ENCODE peak calls at places on chromosomes 1 and 21, in seven cellular contexts. N, Z, W, D, O, K and X are unnamed samples.
A peak's percentile ranks its signal among the peaks of the same experiment; 100 is the strongest.

GRCh38 chr1:225908773-225909172 is 15.3 kb downstream of the PYCR2 start:
- DNase-seq in N (no peak), Z (no peak), W (no peak), D (no peak), O (no peak), K (no peak), X (peak; percentile 78)

GRCh38 chr1:212271234-212271633 is 14.0 kb upstream of the PPP2R5A start:
- DNase-seq in N (no peak), Z (no peak), W (no peak), D (no peak), O (no peak), K (no peak), X (no peak)

GRCh38 chr1:11320153-11320936 is 47.3 kb downstream of the UBIAD1 start:
- DNase-seq in N (no peak), Z (no peak), W (no peak), D (peak; percentile 86), O (peak; percentile 31), K (peak; percentile 41), X (peak; percentile 74)

GRCh38 chr1:217402301-217402700 is 228.6 kb downstream of the GPATCH2 start:
- DNase-seq in N (peak; percentile 11), Z (no peak), W (peak; percentile 12), D (no peak), O (no peak), K (no peak), X (no peak)

GRCh38 chr1:204494281-204495077 is at the start of gene PIK3C2B:
- DNase-seq in N (peak; percentile 89), Z (peak; percentile 86), W (peak; percentile 73), D (peak; percentile 82), O (peak; percentile 83), K (peak; percentile 69), X (peak; percentile 94)

GRCh38 chr1:26520339-26520738 is 9.2 kb upstream of the RPS6KA1 start:
- DNase-seq in N (no peak), Z (no peak), W (no peak), D (no peak), O (no peak), K (no peak), X (no peak)

GRCh38 chr1:192983349-192983980 is 75.7 kb downstream of the UCHL5 start:
- DNase-seq in N (no peak), Z (no peak), W (peak; percentile 6), D (no peak), O (no peak), K (no peak), X (peak; percentile 36)

GRCh38 chr1:109640285-109640865 is 15.5 kb upstream of the GSTM4 start:
- DNase-seq in N (peak; percentile 65), Z (peak; percentile 76), W (peak; percentile 55), D (peak; percentile 88), O (peak; percentile 89), K (no peak), X (peak; percentile 73)

GRCh38 chr1:207063014-207063413 is 9.9 kb downstream of the PFKFB2 start:
- DNase-seq in N (no peak), Z (no peak), W (no peak), D (no peak), O (no peak), K (no peak), X (no peak)

GRCh38 chr1:84712288-84712874 is 22.1 kb upstream of the SSX2IP start:
- DNase-seq in N (peak; percentile 26), Z (no peak), W (peak; percentile 94), D (no peak), O (no peak), K (no peak), X (no peak)

GRCh38 chr1:15094719-15095491 is 58.6 kb upstream of the TMEM51 start:
- DNase-seq in N (no peak), Z (no peak), W (no peak), D (no peak), O (no peak), K (no peak), X (no peak)

GRCh38 chr1:55000110-55000815 is 1.5 kb downstream of the BSND start:
- DNase-seq in N (no peak), Z (no peak), W (no peak), D (no peak), O (no peak), K (no peak), X (no peak)

GRCh38 chr1:225880636-225881035 is 1.5 kb downstream of the TMEM63A start:
- DNase-seq in N (no peak), Z (no peak), W (no peak), D (no peak), O (no peak), K (no peak), X (no peak)

GRCh38 chr1:229272164-229273158 is 1.6 kb downstream of the RAB4A start:
- DNase-seq in N (no peak), Z (no peak), W (no peak), D (no peak), O (no peak), K (no peak), X (no peak)

GRCh38 chr1:229273507-229274232 is 2.8 kb downstream of the RAB4A start:
- DNase-seq in N (no peak), Z (no peak), W (no peak), D (no peak), O (no peak), K (no peak), X (no peak)

GRCh38 chr1:229271448-229272120 is 673 bp downstream of the RAB4A start:
- DNase-seq in N (peak; percentile 58), Z (peak; percentile 20), W (peak; percentile 38), D (no peak), O (peak; percentile 37), K (no peak), X (peak; percentile 38)

GRCh38 chr1:229278120-229278741 is 7.3 kb downstream of the RAB4A start:
- DNase-seq in N (no peak), Z (no peak), W (no peak), D (no peak), O (no peak), K (no peak), X (no peak)

DNA sequence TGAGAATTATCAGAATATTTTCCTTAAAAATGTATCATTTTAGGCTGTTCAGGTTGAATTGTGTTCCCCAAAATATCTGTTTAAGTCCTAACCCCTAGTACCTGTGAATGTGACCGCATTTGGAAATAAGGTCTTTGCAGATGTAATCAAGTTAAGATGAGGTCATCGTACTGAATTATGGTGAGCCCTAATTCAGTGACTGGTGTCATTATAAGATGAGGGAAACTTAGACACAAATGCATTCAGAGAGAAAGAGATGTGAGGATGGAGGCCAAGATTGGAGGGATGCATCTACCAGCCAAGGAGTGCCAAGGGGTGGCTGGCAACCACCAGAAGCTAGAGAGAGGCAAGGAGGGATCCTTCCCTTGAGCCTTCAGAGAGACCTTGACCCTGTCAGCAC is 4.1 kb downstream of the RAB4A start:
- DNase-seq in N (no peak), Z (no peak), W (no peak), D (no peak), O (no peak), K (no peak), X (no peak)
- H2BK120ac ChIP-seq in N (no peak overlapping the region), Z (no peak overlapping the region), W (no peak overlapping the region), D (no peak overlapping the region), O (no peak overlapping the region), K (no peak overlapping the region), X (no peak overlapping the region)

GRCh38 chr1:12443151-12443550 is 174.9 kb downstream of the DHRS3 start:
- DNase-seq in N (no peak), Z (no peak), W (no peak), D (no peak), O (no peak), K (no peak), X (no peak)
- H2BK120ac ChIP-seq in N (no peak overlapping the region), Z (no peak overlapping the region), W (no peak overlapping the region), D (no peak overlapping the region), O (no peak overlapping the region), K (no peak overlapping the region), X (no peak overlapping the region)

DNA sequence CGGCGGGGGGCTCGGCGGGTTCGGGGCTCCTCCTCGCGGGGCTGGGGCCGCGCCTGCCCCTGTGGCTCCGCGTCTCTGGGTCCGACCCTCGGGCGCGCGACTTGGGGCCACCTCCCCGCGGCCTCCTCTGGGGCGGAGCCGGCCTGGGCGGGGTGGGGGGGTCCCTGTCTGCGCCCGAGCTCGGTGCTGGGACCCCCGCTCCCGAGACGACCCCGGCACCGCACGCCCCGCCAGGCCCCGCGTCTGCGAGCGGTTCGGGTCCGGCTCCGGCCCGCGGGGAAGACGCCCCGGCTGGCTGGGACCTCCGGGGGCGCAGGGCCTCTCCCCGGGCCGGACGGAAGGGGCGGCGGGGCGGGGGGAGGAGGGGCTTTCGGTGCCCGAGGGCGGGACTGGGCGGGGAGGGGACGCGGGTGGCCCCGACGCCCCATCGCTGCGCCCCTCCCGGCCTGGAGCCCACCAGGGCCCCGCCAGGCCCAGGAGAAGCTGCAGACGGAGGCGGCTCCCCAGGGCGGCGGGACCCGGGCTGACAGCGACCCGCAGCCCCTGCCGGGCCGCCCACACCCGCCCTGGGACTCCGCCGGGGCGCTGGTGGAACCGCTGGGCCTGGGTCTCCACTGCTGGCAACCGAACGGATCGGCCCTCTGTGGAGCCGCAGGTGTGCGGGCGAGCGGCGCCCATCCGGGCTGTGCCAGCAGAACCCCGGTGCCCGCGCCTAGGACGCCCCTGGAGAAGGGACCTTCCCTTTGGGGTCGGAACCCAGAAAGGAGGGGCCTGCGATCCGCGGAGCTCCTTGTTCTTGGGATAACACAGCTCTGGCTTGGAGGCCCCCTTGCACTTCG is 610 bp downstream of the COL6A2 start:
- DNase-seq in N (no peak), Z (no peak), W (no peak), D (peak; percentile 49), O (no peak), K (no peak), X (peak; percentile 30)
- H2BK120ac ChIP-seq in N (peak overlapping the region; percentile 95), Z (no peak overlapping the region), W (no peak overlapping the region), D (no peak overlapping the region), O (no peak overlapping the region), K (no peak overlapping the region), X (no peak overlapping the region)

GRCh38 chr1:168373869-168374268 is 93.2 kb downstream of the TBX19 start:
- DNase-seq in N (no peak), Z (no peak), W (no peak), D (no peak), O (no peak), K (no peak), X (no peak)

GRCh38 chr1:168381850-168382249 is 101.2 kb downstream of the TBX19 start:
- DNase-seq in N (no peak), Z (no peak), W (no peak), D (no peak), O (no peak), K (no peak), X (no peak)

GRCh38 chr1:168375901-168376300 is 95.2 kb downstream of the TBX19 start:
- DNase-seq in N (no peak), Z (no peak), W (no peak), D (no peak), O (no peak), K (no peak), X (no peak)

GRCh38 chr1:168380945-168381344 is 100.3 kb downstream of the TBX19 start:
- DNase-seq in N (no peak), Z (no peak), W (no peak), D (no peak), O (no peak), K (no peak), X (no peak)

DNA sequence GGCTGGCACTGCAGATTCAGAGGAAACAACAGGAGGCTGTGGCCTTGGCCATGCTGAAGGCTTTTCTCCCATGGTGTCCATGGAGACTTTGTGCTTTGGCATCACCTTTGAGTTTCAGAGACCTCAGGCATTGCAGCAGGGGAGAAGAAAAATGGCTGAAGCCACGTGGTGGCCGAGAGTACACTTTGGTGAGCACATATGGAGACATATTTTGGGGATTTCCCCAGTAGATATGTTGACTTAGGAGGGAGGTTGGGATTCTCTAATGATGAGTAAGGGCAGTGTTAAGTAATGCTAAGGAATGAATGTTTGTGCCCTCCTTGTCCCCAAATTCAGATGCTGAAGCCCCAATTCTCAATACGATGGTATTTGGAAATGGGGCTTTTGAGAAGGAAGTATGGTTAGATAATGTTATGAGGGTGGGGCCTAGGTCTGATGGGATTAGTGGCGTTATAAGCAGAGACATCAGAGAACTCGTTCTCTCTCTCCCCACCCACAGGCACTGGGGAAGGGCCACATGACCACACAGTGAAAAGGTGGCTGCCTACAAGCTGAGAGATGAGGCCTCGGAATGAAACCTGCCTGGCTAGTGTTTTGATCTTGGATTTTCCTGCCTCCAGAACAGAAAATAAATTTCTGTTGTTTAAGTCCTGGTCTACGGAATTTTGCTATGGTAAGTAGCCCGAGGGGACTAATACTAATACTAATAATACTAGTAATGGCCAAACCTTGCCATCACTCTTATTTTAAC is 98.6 kb downstream of the TBX19 start:
- DNase-seq in N (no peak), Z (no peak), W (peak; percentile 18), D (no peak), O (peak; percentile 87), K (no peak), X (no peak)
- H2BK120ac ChIP-seq in N (no peak overlapping the region), Z (no peak overlapping the region), W (no peak overlapping the region), D (no peak overlapping the region), O (no peak overlapping the region), K (no peak overlapping the region), X (no peak overlapping the region)